ENCODE peak calls at places on chromosomes 5 and 9, in eight cellular contexts. N, R, Q, B, C, A, M and J are unnamed samples. For H3K36me3, the result is how much of the 10 kb centered on the place peaks cover.

GRCh38 chr5:147913786-147914185 is 7.4 kb upstream of the C5orf46 start:
- DNase-seq in A (no peak), B (no peak), Q (no peak), M (no peak), R (no peak), C (no peak), N (no peak), J (no peak)

GRCh38 chr5:54387659-54388232 is 67.8 kb upstream of the HSPB3 start:
- DNase-seq in C (no peak), R (no peak), M (no peak), Q (no peak), N (no peak), B (no peak), A (no peak), J (no peak)

GRCh38 chr5:17282283-17283120 is 65.1 kb downstream of the BASP1 start:
- DNase-seq in Q (no peak), M (no peak), B (no peak), N (no peak), A (no peak), R (no peak), C (no peak), J (peak)

GRCh38 chr9:137297966-137298365 is 4.1 kb downstream of the NRARP start:
- DNase-seq in R (no peak), B (no peak), A (no peak), M (no peak), N (no peak), Q (no peak), C (no peak), J (no peak)

GRCh38 chr5:150000990-150001659 is 586 bp downstream of the HMGXB3 start:
- DNase-seq in R (peak), A (no peak), N (peak), Q (no peak), B (peak), C (peak), M (peak), J (no peak)

GRCh38 chr5:175718401-175719108 is 60.7 kb downstream of the HRH2 start:
- DNase-seq in R (no peak), M (peak), C (peak), A (peak), N (peak), B (peak), Q (no peak), J (no peak)

GRCh38 chr5:67305913-67306710 is 109.5 kb upstream of the CD180 start:
- DNase-seq in A (no peak), Q (no peak), N (no peak), R (no peak), B (no peak), C (no peak), M (no peak), J (no peak)

GRCh38 chr5:142186821-142187594 is 78.4 kb downstream of the NDFIP1 start:
- DNase-seq in R (no peak), B (no peak), Q (no peak), N (no peak), C (peak), M (no peak), A (no peak), J (no peak)

GRCh38 chr9:13786131-13786530 is 506.6 kb upstream of the MPDZ start:
- DNase-seq in C (no peak), R (peak), M (no peak), A (no peak), N (peak), Q (no peak), B (no peak), J (peak)

GRCh38 chr9:94586814-94587213 is 6.8 kb downstream of the FBP2 start:
- DNase-seq in M (no peak), R (no peak), A (no peak), B (no peak), N (no peak), Q (no peak), C (no peak), J (no peak)

GRCh38 chr9:70340572-70340971 is 73.9 kb downstream of the KLF9 start:
- DNase-seq in A (no peak), Q (no peak), B (no peak), N (no peak), C (no peak), R (no peak), M (no peak), J (no peak)

GRCh38 chr9:113519401-113520108 is 56.0 kb downstream of the RGS3 start:
- DNase-seq in A (no peak), R (no peak), N (no peak), M (no peak), C (peak), Q (no peak), B (no peak), J (no peak)

GRCh38 chr5:138303365-138303764 is 28.2 kb downstream of the CDC25C start:
- DNase-seq in B (no peak), M (no peak), Q (no peak), N (no peak), A (no peak), C (no peak), R (no peak), J (no peak)

GRCh38 chr5:143932584-143932983 is 120.6 kb downstream of the HMHB1 start:
- DNase-seq in R (no peak), C (no peak), M (no peak), A (no peak), Q (no peak), N (no peak), B (no peak), J (no peak)

GRCh38 chr9:841371-842209 is at the start of gene DMRT1:
- DNase-seq in C (no peak), R (no peak), A (no peak), B (no peak), M (peak), N (no peak), Q (no peak), J (no peak)

GRCh38 chr5:178323541-178323865 is 90.9 kb upstream of the PHYKPL start:
- DNase-seq in N (no peak), C (no peak), B (no peak), M (no peak), A (no peak), R (no peak), Q (no peak), J (no peak)

GRCh38 chr5:135878156-135878620 is 17.5 kb downstream of the IL9 start:
- DNase-seq in Q (no peak), C (no peak), B (no peak), R (peak), M (no peak), N (no peak), A (no peak), J (no peak)

GRCh38 chr9:83424831-83425230 is 113.4 kb downstream of the FRMD3 start:
- DNase-seq in R (no peak), C (no peak), N (no peak), B (no peak), Q (no peak), M (no peak), A (no peak), J (no peak)

GRCh38 chr5:137975208-137975607 is 57.7 kb downstream of the FAM13B start:
- DNase-seq in C (no peak), Q (no peak), B (no peak), M (no peak), N (no peak), A (no peak), R (no peak), J (no peak)

GRCh38 chr9:546797-547223 is 294.7 kb upstream of the DMRT1 start:
- DNase-seq in M (peak), N (no peak), R (no peak), C (no peak), Q (no peak), A (no peak), B (no peak), J (no peak)

GRCh38 chr9:20701058-20701457 is 17.0 kb downstream of the FOCAD start:
- DNase-seq in N (no peak), R (no peak), A (no peak), B (no peak), M (no peak), Q (no peak), C (no peak), J (no peak)

GRCh38 chr9:108273988-108274387 is 581.8 kb downstream of the ACTL7B start:
- DNase-seq in N (no peak), C (no peak), R (no peak), A (no peak), Q (no peak), B (no peak), M (no peak), J (no peak)

GRCh38 chr5:175573493-175574269 is 84.2 kb upstream of the HRH2 start:
- DNase-seq in C (no peak), M (no peak), A (no peak), Q (no peak), B (no peak), N (no peak), R (no peak), J (no peak)

GRCh38 chr5:56350595-56351170 is 117.6 kb upstream of the ANKRD55 start:
- DNase-seq in B (no peak), C (peak), A (peak), M (no peak), Q (peak), N (peak), R (peak), J (no peak)

GRCh38 chr5:138489705-138490104 is 24.4 kb downstream of the EGR1 start:
- DNase-seq in C (no peak), N (peak), B (no peak), Q (peak), M (no peak), A (no peak), R (no peak), J (no peak)

GRCh38 chr9:6096821-6097220 is 81.4 kb upstream of the RANBP6 start:
- DNase-seq in M (no peak), A (no peak), B (no peak), N (no peak), R (no peak), Q (no peak), C (no peak), J (no peak)

GRCh38 chr5:154567155-154567554 is 89.1 kb upstream of the HAND1 start:
- DNase-seq in R (no peak), N (no peak), C (no peak), A (no peak), Q (no peak), B (no peak), M (no peak), J (peak)

GRCh38 chr5:170388818-170389217 is 349 bp downstream of the KCNMB1 start:
- DNase-seq in C (no peak), A (no peak), Q (no peak), B (no peak), M (no peak), N (no peak), R (no peak), J (no peak)

GRCh38 chr9:94586316-94586715 is 7.3 kb downstream of the FBP2 start:
- DNase-seq in N (no peak), M (no peak), C (no peak), B (no peak), Q (no peak), A (no peak), R (no peak), J (no peak)

GRCh38 chr5:160467555-160468418 is 46.1 kb downstream of the PTTG1 start:
- DNase-seq in R (peak), A (no peak), Q (no peak), M (no peak), B (peak), C (peak), N (peak), J (no peak)

GRCh38 chr9:89177021-89177400 is 1.6 kb downstream of the SHC3 start:
- DNase-seq in A (no peak), B (no peak), N (no peak), C (no peak), R (no peak), M (no peak), Q (no peak), J (peak)

GRCh38 chr9:136316896-136317676 is 10.3 kb upstream of the GPSM1 start:
- DNase-seq in A (no peak), M (no peak), Q (no peak), N (peak), R (no peak), C (no peak), B (no peak), J (no peak)

GRCh38 chr9:83220737-83221136 is 157.8 kb upstream of the RASEF start:
- DNase-seq in R (no peak), B (no peak), A (no peak), Q (no peak), N (no peak), C (no peak), M (no peak), J (no peak)

GRCh38 chr5:136064510-136064909 is 35.7 kb downstream of the TGFBI start:
- DNase-seq in B (no peak), N (no peak), A (no peak), R (no peak), C (no peak), Q (no peak), M (no peak), J (no peak)

GRCh38 chr5:644971-645370 is 32.8 kb downstream of the CEP72 start:
- DNase-seq in N (no peak), C (no peak), R (no peak), Q (no peak), B (no peak), A (no peak), M (no peak), J (no peak)

GRCh38 chr5:645421-645820 is 33.3 kb downstream of the CEP72 start:
- DNase-seq in C (no peak), A (no peak), M (no peak), Q (no peak), N (no peak), B (no peak), R (no peak), J (no peak)

GRCh38 chr5:643811-644271 is 31.7 kb downstream of the CEP72 start:
- DNase-seq in R (peak), B (no peak), C (no peak), A (no peak), M (no peak), N (no peak), Q (no peak), J (no peak)

GRCh38 chr5:643351-643801 is 31.2 kb downstream of the CEP72 start:
- DNase-seq in A (no peak), M (no peak), R (peak), C (no peak), B (no peak), N (no peak), Q (no peak), J (no peak)

GRCh38 chr5:644509-644908 is 32.4 kb downstream of the CEP72 start:
- DNase-seq in A (no peak), M (no peak), Q (no peak), N (no peak), R (peak), B (no peak), C (no peak), J (no peak)
- H3K36me3 ChIP-seq in A (under half), M (half or more), Q (under half), N (under half), R (under half), B (under half), C (under half), J (under half)

GRCh38 chr9:124342946-124343485 is 72.2 kb downstream of the PSMB7 start:
- DNase-seq in C (peak), B (no peak), M (peak), Q (peak), A (no peak), N (peak), R (peak), J (peak)
- H3K27ac ChIP-seq in C (peak), B (no peak), M (peak), Q (peak), A (peak), N (peak), R (peak), J (peak)

GRCh38 chr9:15501803-15502202 is 9.0 kb downstream of the PSIP1 start:
- DNase-seq in Q (no peak), N (no peak), M (no peak), C (no peak), B (no peak), R (no peak), A (no peak), J (no peak)
- H3K4me3 ChIP-seq in Q (no peak), N (no peak), M (no peak), C (no peak), B (no peak), R (no peak), A (no peak), J (no peak)

DNA sequence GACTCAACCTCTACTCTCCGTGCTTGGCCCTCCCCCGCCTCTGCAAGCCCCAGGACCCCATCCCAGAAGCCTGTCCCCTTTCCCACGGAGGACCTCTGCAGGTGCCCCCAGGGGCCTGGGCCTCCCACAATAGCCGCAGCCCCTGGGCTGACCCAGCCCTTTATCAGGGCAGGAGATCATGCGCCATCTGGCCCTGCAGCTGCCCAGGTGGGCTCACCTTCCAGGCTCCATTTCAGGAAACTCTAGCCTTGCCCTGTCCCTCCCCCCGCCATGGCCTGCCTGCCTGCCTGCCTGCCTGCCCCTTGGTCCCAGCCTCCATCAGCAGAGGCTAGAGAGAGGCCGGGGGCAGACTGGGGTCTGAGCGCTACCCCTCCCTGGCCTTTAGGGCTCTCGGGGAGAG is 48.7 kb downstream of the ASS1 start:
- DNase-seq in Q (no peak), A (no peak), C (no peak), B (no peak), R (no peak), M (no peak), N (no peak), J (no peak)
- H3K36me3 ChIP-seq in Q (under half), A (under half), C (under half), B (under half), R (under half), M (under half), N (half or more), J (under half)